ENCODE peak calls at places on chromosomes 3 and 15, in seven cellular contexts. A is stimulated activated CD8-positive, alpha-beta memory T cell treated with anti-CD3 and anti-CD28 coated beads, Interleukin-7, amount 100 ng/mL, for 4 hours; Z is neural progenitor cell; V is Calu3; W is HCEC 1CT; B is body of pancreas; F is hypothalamus. D is an unnamed sample.

GRCh38 chr3:4504340-4505261 is 11.5 kb downstream of the ITPR1 start:
- DNase-seq in Z (no peak), W (no peak), A (no peak), F (no peak), B (peak; percentile 29), V (peak; percentile 49), D (peak; percentile 43)

GRCh38 chr3:111785034-111785433 is 74.0 kb upstream of the PHLDB2 start:
- DNase-seq in Z (no peak), B (no peak), F (no peak), W (peak; percentile 14), V (no peak), A (no peak), D (no peak)

GRCh38 chr15:73305331-73306211 is 63.2 kb downstream of the HCN4 start:
- DNase-seq in V (peak; percentile 64), Z (peak; percentile 83), A (no peak), W (peak; percentile 47), B (peak; percentile 33), F (no peak), D (peak; percentile 83)

GRCh38 chr3:139204756-139205155 is 139.1 kb upstream of the MRPS22 start:
- DNase-seq in V (no peak), Z (no peak), B (no peak), A (no peak), W (peak; percentile 32), F (no peak), D (no peak)

GRCh38 chr3:45509038-45509767 is 85.3 kb upstream of the LIMD1 start:
- DNase-seq in W (peak; percentile 98), B (no peak), A (no peak), F (peak; percentile 59), Z (no peak), V (no peak), D (no peak)

GRCh38 chr3:126416943-126417342 is 22.2 kb downstream of the CFAP100 start:
- DNase-seq in A (no peak), W (no peak), F (no peak), V (no peak), B (peak; percentile 88), Z (no peak), D (no peak)

GRCh38 chr3:187507905-187508304 is 139.7 kb downstream of the RTP4 start:
- DNase-seq in V (peak; percentile 28), Z (no peak), B (no peak), W (no peak), F (no peak), A (no peak), D (no peak)

GRCh38 chr3:103393395-103394186 is 958.8 kb downstream of the ZPLD1 start:
- DNase-seq in W (peak; percentile 23), V (no peak), B (no peak), F (no peak), A (no peak), Z (no peak), D (no peak)

GRCh38 chr3:128011140-128011539 is 41.1 kb upstream of the SEC61A1 start:
- DNase-seq in A (no peak), Z (peak; percentile 85), V (peak; percentile 94), F (no peak), W (no peak), B (peak; percentile 83), D (peak; percentile 85)

GRCh38 chr15:63601727-63602185 is 4.6 kb downstream of the FBXL22 start:
- DNase-seq in Z (no peak), W (no peak), A (no peak), B (peak; percentile 65), F (no peak), V (peak; percentile 20), D (peak; percentile 74)

GRCh38 chr3:147141516-147141915 is 264.8 kb downstream of the ZIC4 start:
- DNase-seq in F (no peak), A (no peak), V (no peak), W (peak; percentile 17), Z (no peak), B (no peak), D (no peak)

GRCh38 chr15:43209059-43209824 is 11.6 kb downstream of the EPB42 start:
- DNase-seq in A (no peak), W (no peak), F (no peak), V (no peak), Z (peak; percentile 64), B (peak; percentile 34), D (peak; percentile 52)

GRCh38 chr3:197746801-197747237 is 2.9 kb upstream of the FYTTD1 start:
- DNase-seq in F (no peak), Z (no peak), W (peak; percentile 19), B (peak; percentile 16), A (no peak), V (no peak), D (no peak)

GRCh38 chr3:44861412-44862220 is at the start of gene TMEM42:
- DNase-seq in Z (peak; percentile 93), W (peak; percentile 89), F (peak; percentile 89), A (peak; percentile 88), B (peak; percentile 91), V (peak; percentile 89), D (peak; percentile 79)

GRCh38 chr3:124413989-124414598 is 316.2 kb upstream of the UMPS start:
- DNase-seq in F (no peak), V (no peak), B (peak; percentile 81), W (no peak), A (no peak), Z (no peak), D (no peak)

GRCh38 chr3:149536429-149536828 is 61.9 kb downstream of the TM4SF4 start:
- DNase-seq in B (peak; percentile 85), V (no peak), W (peak; percentile 27), Z (peak; percentile 81), A (no peak), F (peak; percentile 38), D (no peak)

GRCh38 chr3:19173945-19174344 is 25.6 kb downstream of the KCNH8 start:
- DNase-seq in A (no peak), F (no peak), V (no peak), W (no peak), B (no peak), Z (peak; percentile 32), D (no peak)

GRCh38 chr15:61050844-61051569 is 178.1 kb downstream of the RORA start:
- DNase-seq in F (no peak), V (no peak), B (no peak), W (peak; percentile 48), A (no peak), Z (peak; percentile 8), D (no peak)